ENCODE peak calls at places on chromosomes 13 and 19, in six cellular contexts. Y, B, Z, L, W and U are unnamed samples.

GRCh38 chr19:5052945-5053485 is 84.1 kb downstream of the KDM4B start:
- DNase-seq in Y (no peak), B (no peak), Z (no peak), L (no peak), W (no peak), U (no peak)

GRCh38 chr19:52527134-52527953 is at the start of gene ZNF808:
- DNase-seq in Y (peak), B (peak), Z (peak), L (no peak), W (peak), U (peak)

GRCh38 chr13:114161644-114162532 is 17.2 kb upstream of the CFAP97D2 start:
- DNase-seq in Y (no peak), B (peak), Z (no peak), L (no peak), W (peak), U (no peak)

GRCh38 chr13:22081430-22081829 is 410.6 kb downstream of the FGF9 start:
- DNase-seq in Y (no peak), B (no peak), Z (no peak), L (no peak), W (no peak), U (no peak)

GRCh38 chr13:45496942-45497341 is 32.2 kb downstream of the COG3 start:
- DNase-seq in Y (no peak), B (no peak), Z (no peak), L (no peak), W (no peak), U (no peak)

GRCh38 chr13:106815545-106815944 is 247.6 kb upstream of the ARGLU1 start:
- DNase-seq in Y (no peak), B (no peak), Z (no peak), L (no peak), W (no peak), U (no peak)

GRCh38 chr19:53511933-53512374 is 26.0 kb upstream of the ZNF331 start:
- DNase-seq in Y (peak), B (no peak), Z (peak), L (peak), W (peak), U (no peak)

GRCh38 chr19:16585808-16586476 is 13.7 kb upstream of the SLC35E1 start:
- DNase-seq in Y (no peak), B (peak), Z (no peak), L (no peak), W (no peak), U (no peak)

GRCh38 chr19:58002384-58003152 is at the start of gene ZNF606:
- DNase-seq in Y (no peak), B (peak), Z (peak), L (peak), W (peak), U (peak)

GRCh38 chr13:64740493-64740892 is 2489.6 kb downstream of the PCDH9 start:
- DNase-seq in Y (no peak), B (no peak), Z (no peak), L (no peak), W (no peak), U (no peak)

GRCh38 chr19:6056801-6057650 is 53.3 kb downstream of the RFX2 start:
- DNase-seq in Y (no peak), B (peak), Z (no peak), L (no peak), W (no peak), U (no peak)

GRCh38 chr19:17692566-17692965 is 4.4 kb upstream of the UNC13A start:
- DNase-seq in Y (no peak), B (no peak), Z (no peak), L (no peak), W (no peak), U (no peak)

GRCh38 chr13:110499621-110500281 is 61.8 kb downstream of the RAB20 start:
- DNase-seq in Y (no peak), B (no peak), Z (no peak), L (no peak), W (no peak), U (peak)

GRCh38 chr13:25204843-25205242 is 32.8 kb upstream of the AMER2 start:
- DNase-seq in Y (no peak), B (no peak), Z (no peak), L (no peak), W (no peak), U (no peak)

GRCh38 chr19:43780706-43781525 is at the start of gene KCNN4:
- DNase-seq in Y (peak), B (peak), Z (no peak), L (no peak), W (peak), U (no peak)

GRCh38 chr19:2042485-2043268 is 8.4 kb downstream of the MKNK2 start:
- DNase-seq in Y (no peak), B (no peak), Z (no peak), L (no peak), W (no peak), U (no peak)

GRCh38 chr19:2036424-2036823 is 14.6 kb downstream of the MKNK2 start:
- DNase-seq in Y (no peak), B (no peak), Z (no peak), L (no peak), W (no peak), U (no peak)

GRCh38 chr19:32130241-32130753 is 215.1 kb upstream of the ZNF507 start:
- DNase-seq in Y (no peak), B (no peak), Z (no peak), L (no peak), W (no peak), U (no peak)

GRCh38 chr13:51425410-51426042 is 27.3 kb downstream of the INTS6 start:
- DNase-seq in Y (no peak), B (no peak), Z (no peak), L (no peak), W (no peak), U (no peak)

GRCh38 chr19:47447470-47448359 is 24.0 kb downstream of the SLC8A2 start:
- DNase-seq in Y (peak), B (peak), Z (no peak), L (peak), W (peak), U (no peak)

GRCh38 chr13:51803422-51804294 is at the start of gene DHRS12:
- DNase-seq in Y (peak), B (peak), Z (peak), L (peak), W (peak), U (peak)

GRCh38 chr19:33796164-33797100 is at the start of gene KCTD15:
- DNase-seq in Y (no peak), B (no peak), Z (no peak), L (peak), W (peak), U (no peak)

GRCh38 chr13:100508391-100508790 is 80.2 kb downstream of the GGACT start:
- DNase-seq in Y (no peak), B (no peak), Z (no peak), L (peak), W (no peak), U (no peak)

GRCh38 chr19:31356587-31357314 is 7.5 kb upstream of the TSHZ3 start:
- DNase-seq in Y (no peak), B (peak), Z (no peak), L (peak), W (peak), U (no peak)